ENCODE peak calls at places on chromosomes 12 and 14, in seven cellular contexts. Q is fibroblast of lung, I is psoas muscle, V is thoracic aorta, O is aorta, C is uterus, S is tibial nerve. L is an unnamed sample.
A peak's percentile ranks its signal among the peaks of the same experiment; 100 is the strongest.

GRCh38 chr12:79127268-79127895 is 262.8 kb downstream of the SYT1 start:
- DNase-seq in Q (peak; percentile 99), I (no peak), V (no peak), O (no peak), C (no peak), S (no peak), L (no peak)

GRCh38 chr12:116717466-116718457 is 20.1 kb downstream of the SPRING1 start:
- DNase-seq in Q (peak; percentile 79), I (peak; percentile 84), V (no peak), O (peak; percentile 74), C (peak; percentile 65), S (peak; percentile 62), L (no peak)

GRCh38 chr14:62662811-62663477 is 382.3 kb downstream of the KCNH5 start:
- DNase-seq in Q (peak; percentile 49), I (no peak), V (no peak), O (no peak), C (no peak), S (no peak), L (peak; percentile 72)

GRCh38 chr12:107847430-107847829 is 72.9 kb downstream of the ASCL4 start:
- DNase-seq in Q (peak; percentile 6), I (no peak), V (no peak), O (no peak), C (no peak), S (no peak), L (no peak)

GRCh38 chr14:104970231-104971068 is 7.7 kb downstream of the AHNAK2 start:
- DNase-seq in Q (peak; percentile 92), I (peak; percentile 85), V (no peak), O (peak; percentile 87), C (peak; percentile 94), S (peak; percentile 72), L (no peak)

GRCh38 chr12:100877776-100878175 is 83.2 kb downstream of the ANO4 start:
- DNase-seq in Q (no peak), I (no peak), V (no peak), O (no peak), C (no peak), S (no peak), L (no peak)

GRCh38 chr12:49824886-49825285 is 3.3 kb downstream of the NCKAP5L start:
- DNase-seq in Q (peak; percentile 83), I (no peak), V (no peak), O (no peak), C (no peak), S (no peak), L (no peak)

GRCh38 chr12:101653503-101653902 is 43.9 kb upstream of the CHPT1 start:
- DNase-seq in Q (no peak), I (no peak), V (no peak), O (no peak), C (no peak), S (no peak), L (no peak)

GRCh38 chr12:62802321-62802720 is 132.6 kb downstream of the PPM1H start:
- DNase-seq in Q (no peak), I (no peak), V (no peak), O (no peak), C (no peak), S (no peak), L (no peak)

GRCh38 chr12:13154851-13155250 is 41.7 kb upstream of the EMP1 start:
- DNase-seq in Q (no peak), I (no peak), V (no peak), O (no peak), C (no peak), S (no peak), L (no peak)

GRCh38 chr14:98494582-98494981 is 777.4 kb downstream of the BCL11B start:
- DNase-seq in Q (peak; percentile 70), I (no peak), V (no peak), O (no peak), C (no peak), S (no peak), L (no peak)

GRCh38 chr12:30965613-30965985 is 39.1 kb downstream of the TSPAN11 start:
- DNase-seq in Q (no peak), I (no peak), V (no peak), O (no peak), C (no peak), S (no peak), L (peak; percentile 77)

GRCh38 chr14:95533822-95534221 is 1.0 kb upstream of the GLRX5 start:
- DNase-seq in Q (no peak), I (no peak), V (no peak), O (peak; percentile 51), C (no peak), S (no peak), L (no peak)

GRCh38 chr14:98984719-98985041 is 287.3 kb downstream of the BCL11B start:
- DNase-seq in Q (no peak), I (no peak), V (no peak), O (peak; percentile 47), C (no peak), S (no peak), L (no peak)

GRCh38 chr14:36504805-36505192 is 15.2 kb downstream of the NKX2-1 start:
- DNase-seq in Q (no peak), I (no peak), V (no peak), O (no peak), C (no peak), S (no peak), L (no peak)

GRCh38 chr12:14883663-14884062 is 2.0 kb downstream of the MGP start:
- DNase-seq in Q (no peak), I (no peak), V (no peak), O (no peak), C (no peak), S (no peak), L (no peak)

GRCh38 chr12:42588981-42589464 is 523 bp downstream of the PRICKLE1 start:
- DNase-seq in Q (no peak), I (peak; percentile 38), V (no peak), O (no peak), C (peak; percentile 38), S (no peak), L (peak; percentile 67)

GRCh38 chr12:18581232-18581962 is 156.4 kb downstream of the PLCZ1 start:
- DNase-seq in Q (peak; percentile 1), I (no peak), V (no peak), O (no peak), C (no peak), S (no peak), L (no peak)

GRCh38 chr14:56964885-56965284 is 154.6 kb upstream of the OTX2 start:
- DNase-seq in Q (no peak), I (no peak), V (no peak), O (no peak), C (no peak), S (no peak), L (no peak)

GRCh38 chr14:33894339-33894738 is 56.5 kb downstream of the EGLN3 start:
- DNase-seq in Q (no peak), I (no peak), V (no peak), O (no peak), C (no peak), S (no peak), L (no peak)

GRCh38 chr14:59771577-59771976 is 99.0 kb downstream of the RTN1 start:
- DNase-seq in Q (peak; percentile 87), I (no peak), V (no peak), O (no peak), C (no peak), S (no peak), L (no peak)

GRCh38 chr12:79302171-79302841 is 388.5 kb downstream of the PAWR start:
- DNase-seq in Q (no peak), I (no peak), V (no peak), O (no peak), C (no peak), S (no peak), L (no peak)

GRCh38 chr12:89166525-89166934 is 185.8 kb downstream of the DUSP6 start:
- DNase-seq in Q (peak; percentile 68), I (no peak), V (no peak), O (no peak), C (no peak), S (no peak), L (no peak)

DNA sequence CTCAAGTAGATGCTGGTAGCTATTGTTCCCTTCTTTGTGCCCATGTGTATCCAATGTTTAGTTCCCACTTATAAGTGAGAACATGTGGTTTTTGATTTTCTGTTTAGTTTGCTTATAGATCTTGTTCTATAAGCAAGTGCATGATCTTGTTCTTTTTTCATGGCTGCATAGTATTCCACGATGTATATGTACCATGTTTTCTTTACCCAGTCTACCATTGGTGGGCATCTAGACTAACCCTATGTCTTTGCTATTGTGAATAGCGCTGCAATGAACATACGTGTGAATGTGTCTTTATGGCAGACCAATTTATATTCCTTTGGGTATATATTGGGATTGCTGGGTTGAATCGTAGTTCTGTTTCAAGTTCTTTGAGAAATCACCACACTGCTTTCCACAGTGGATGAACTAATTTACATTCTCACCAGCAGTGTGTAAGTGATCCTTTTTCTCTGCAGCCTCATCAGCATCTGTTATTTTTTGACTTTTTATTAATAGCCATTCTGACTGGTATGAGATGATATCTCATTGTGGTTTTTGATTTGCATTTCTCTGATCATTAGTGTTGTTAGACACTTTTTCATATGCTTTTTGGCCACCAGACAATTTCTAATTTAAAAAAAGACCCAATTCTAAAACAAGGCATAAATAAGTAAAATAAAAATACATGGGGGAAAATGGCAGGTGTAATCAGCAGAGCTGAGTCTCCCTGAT is 50.6 kb downstream of the CPM start:
- DNase-seq in Q (no peak), I (no peak), V (no peak), O (no peak), C (no peak), S (no peak), L (no peak)
- H3K4me1 ChIP-seq in Q (no peaks in the 10 kb centered on the region), I (no peaks in the 10 kb centered on the region), V (no peaks in the 10 kb centered on the region), O (no peaks in the 10 kb centered on the region), C (no peaks in the 10 kb centered on the region), S (no peaks in the 10 kb centered on the region), L (no peaks in the 10 kb centered on the region)

DNA sequence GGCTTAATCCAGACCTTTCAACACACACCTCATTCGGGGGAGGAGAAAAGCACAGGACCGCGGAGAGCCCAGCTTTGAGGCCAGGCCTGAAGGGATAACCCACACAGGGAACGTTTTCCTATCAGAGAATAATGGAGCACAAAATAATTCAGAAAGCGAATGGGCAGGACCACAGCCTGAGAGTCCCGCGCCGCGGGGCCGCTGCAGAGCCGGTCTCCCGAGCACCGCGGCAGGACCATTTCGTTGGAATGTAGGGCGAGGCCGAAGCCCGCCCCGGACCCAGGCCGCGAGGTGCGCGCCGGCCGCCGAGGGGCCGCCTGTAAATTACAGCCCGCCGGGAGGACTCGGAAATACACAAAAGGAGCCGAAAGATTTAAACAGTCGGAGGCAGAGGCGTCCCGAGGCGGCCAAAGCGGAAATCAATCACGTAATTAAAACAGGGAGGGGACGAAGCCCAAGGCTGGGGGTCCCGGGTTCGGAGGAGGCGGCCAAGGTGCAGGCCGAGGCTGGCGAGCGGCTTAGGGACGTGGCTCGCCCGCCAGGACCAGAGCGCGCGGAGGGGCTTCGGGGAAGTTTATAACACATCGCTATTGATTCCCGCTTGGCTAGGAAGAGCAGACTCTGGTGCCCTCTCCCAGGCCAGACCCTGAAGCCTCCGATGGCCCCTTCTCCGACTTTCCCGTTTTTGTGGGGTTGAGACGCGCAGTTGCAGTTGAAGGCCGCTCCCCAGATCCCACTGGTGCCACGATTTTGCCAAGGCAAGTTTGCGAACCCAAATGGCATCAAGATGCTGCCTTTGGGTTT is 6.3 kb upstream of the HOXC4 start:
- DNase-seq in Q (no peak), I (no peak), V (no peak), O (no peak), C (no peak), S (no peak), L (no peak)
- H3K4me3 ChIP-seq in Q (no peak overlapping the region), I (peak overlapping the region; percentile 4), V (no peak overlapping the region), O (no peak overlapping the region), C (no peak overlapping the region), S (peak overlapping the region; percentile 42), L (no peak overlapping the region)

GRCh38 chr14:52013984-52014600 is 24.7 kb downstream of the RTRAF start:
- DNase-seq in Q (no peak), I (no peak), V (no peak), O (no peak), C (no peak), S (no peak), L (peak; percentile 39)
- H3K4me1 ChIP-seq in Q (peaks cover 10% of the 10 kb centered on the region), I (peaks cover 3% of the 10 kb centered on the region), V (no peaks in the 10 kb centered on the region), O (no peaks in the 10 kb centered on the region), C (no peaks in the 10 kb centered on the region), S (no peaks in the 10 kb centered on the region), L (no peaks in the 10 kb centered on the region)

GRCh38 chr12:119808441-119808840 is 68.7 kb downstream of the CIT start:
- DNase-seq in Q (peak; percentile 35), I (no peak), V (no peak), O (no peak), C (no peak), S (no peak), L (no peak)
- H3K4me3 ChIP-seq in Q (no peak overlapping the region), I (no peak overlapping the region), V (no peak overlapping the region), O (no peak overlapping the region), C (no peak overlapping the region), S (no peak overlapping the region), L (no peak overlapping the region)

L was measured in Caco-2.